ENCODE peak calls at places on chromosomes 2 and 18, in ten cellular contexts. B, V, N, S, Y, C, A, J, T and G are unnamed samples.

GRCh38 chr2:71716697-71717624 is 263.6 kb downstream of the DYSF start:
- DNase-seq in Y (peak), V (no peak), A (no peak), B (peak), C (peak), N (peak), T (no peak), J (peak), S (peak), G (no peak)

GRCh38 chr18:79902075-79902474 is 49.4 kb downstream of the SLC66A2 start:
- DNase-seq in J (no peak), B (no peak), V (no peak), Y (no peak), A (no peak), T (no peak), S (no peak), C (no peak), N (no peak), G (no peak)

GRCh38 chr2:242030226-242030575 is 160.7 kb downstream of the RTP5 start:
- DNase-seq in S (no peak), Y (no peak), A (no peak), V (no peak), T (no peak), J (no peak), C (no peak), B (no peak), N (no peak), G (no peak)

GRCh38 chr2:16318474-16319195 is 347.0 kb downstream of the CYRIA start:
- DNase-seq in T (no peak), V (peak), B (no peak), N (no peak), A (no peak), C (no peak), S (no peak), J (no peak), Y (no peak), G (no peak)

GRCh38 chr2:12652723-12653122 is 64.0 kb upstream of the TRIB2 start:
- DNase-seq in B (no peak), N (no peak), S (no peak), J (no peak), C (no peak), V (no peak), Y (no peak), A (no peak), T (no peak), G (no peak)

GRCh38 chr18:78528437-78529228 is 451.0 kb upstream of the SALL3 start:
- DNase-seq in C (no peak), N (no peak), S (no peak), B (no peak), Y (no peak), J (no peak), T (no peak), V (no peak), A (peak), G (peak)

GRCh38 chr2:96396095-96396494 is 60.5 kb downstream of the NCAPH start:
- DNase-seq in C (no peak), V (no peak), A (no peak), J (no peak), N (no peak), S (no peak), Y (no peak), T (no peak), B (no peak), G (no peak)

GRCh38 chr18:79490593-79491551 is 95.1 kb downstream of the NFATC1 start:
- DNase-seq in S (no peak), A (no peak), T (no peak), J (no peak), B (no peak), Y (no peak), V (no peak), N (no peak), C (no peak), G (no peak)

GRCh38 chr2:162989507-162989906 is 150.9 kb upstream of the KCNH7 start:
- DNase-seq in A (peak), T (no peak), S (no peak), B (no peak), V (no peak), Y (peak), C (no peak), N (no peak), J (no peak), G (no peak)

GRCh38 chr2:6952116-6952515 is 34.9 kb downstream of the RNF144A start:
- DNase-seq in N (peak), V (no peak), T (no peak), Y (no peak), J (no peak), S (no peak), A (no peak), B (no peak), C (no peak), G (no peak)